ENCODE peak calls at places on chromosome 17, in four cellular contexts. Q is NCI-H510A treated with DMSO at 0.1 percent for 48 hours, U is SJCRH30, T is skeletal muscle cell. I is an unnamed sample.
A peak's percentile ranks its signal among the peaks of the same experiment; 100 is the strongest.

GRCh38 chr17:29245401-29245800 is 1.3 kb upstream of the CRYBA1 start:
- DNase-seq in Q (no peak), T (no peak), U (no peak), I (no peak)

GRCh38 chr17:73293480-73293911 is 18.3 kb downstream of the CDC42EP4 start:
- DNase-seq in T (no peak), Q (no peak), U (no peak), I (no peak)

GRCh38 chr17:2949469-2950044 is 113.8 kb downstream of the OR1D5 start:
- DNase-seq in U (no peak), T (no peak), Q (no peak), I (no peak)

GRCh38 chr17:78798695-78799559 is 16.9 kb upstream of the CYTH1 start:
- DNase-seq in U (peak; percentile 57), T (no peak), Q (peak; percentile 10), I (no peak)

GRCh38 chr17:73192894-73193701 is at the start of gene COG1:
- DNase-seq in U (peak; percentile 95), Q (peak; percentile 78), T (peak; percentile 49), I (peak; percentile 77)

GRCh38 chr17:47325176-47325575 is 1.4 kb downstream of the EFCAB13 start:
- DNase-seq in Q (no peak), U (no peak), T (no peak), I (no peak)

GRCh38 chr17:17669851-17670232 is 11.4 kb upstream of the RAI1 start:
- DNase-seq in Q (no peak), T (no peak), U (peak; percentile 40), I (no peak)

GRCh38 chr17:80762076-80762475 is 217.4 kb downstream of the RPTOR start:
- DNase-seq in U (no peak), Q (no peak), T (no peak), I (no peak)

GRCh38 chr17:40112718-40113109 is 9.1 kb upstream of the MSL1 start:
- DNase-seq in T (no peak), Q (no peak), U (no peak), I (no peak)

I was measured in NCI-H2029.